ENCODE peak calls at places on chromosomes 16 and 17, in ten cellular contexts. One of them, this sample, is unnamed.

GRCh38 chr17:47280072-47280811 is 26.6 kb downstream of the ITGB3 start:
- DNase-seq in SK-N-SH: no peak
- DNase-seq in heart left ventricle: no peak
- DNase-seq in BJ: no peak
- DNase-seq in thoracic aorta: no peak
- DNase-seq in mesendoderm: no peak
- DNase-seq in H1: no peak
- DNase-seq in brain microvascular endothelial cell: peak; percentile 72
- DNase-seq in HepG2: no peak
- DNase-seq in GM23248: peak; percentile 50
- DNase-seq in this sample: no peak

GRCh38 chr17:10200645-10201044 is 2.2 kb upstream of the GAS7 start:
- DNase-seq in GM23248: no peak
- DNase-seq in heart left ventricle: no peak
- DNase-seq in HepG2: no peak
- DNase-seq in H1: no peak
- DNase-seq in thoracic aorta: no peak
- DNase-seq in mesendoderm: no peak
- DNase-seq in SK-N-SH: no peak
- DNase-seq in BJ: no peak
- DNase-seq in brain microvascular endothelial cell: no peak
- DNase-seq in this sample: no peak

GRCh38 chr16:3274490-3274889 is 8.8 kb upstream of the ZNF263 start:
- DNase-seq in H1: no peak
- DNase-seq in heart left ventricle: no peak
- DNase-seq in brain microvascular endothelial cell: no peak
- DNase-seq in mesendoderm: no peak
- DNase-seq in GM23248: no peak
- DNase-seq in HepG2: peak; percentile 91
- DNase-seq in thoracic aorta: no peak
- DNase-seq in BJ: no peak
- DNase-seq in SK-N-SH: no peak
- DNase-seq in this sample: no peak

GRCh38 chr16:16166085-16166484 is 57.2 kb downstream of the ABCC6 start:
- DNase-seq in GM23248: no peak
- DNase-seq in HepG2: no peak
- DNase-seq in mesendoderm: no peak
- DNase-seq in brain microvascular endothelial cell: no peak
- DNase-seq in H1: no peak
- DNase-seq in SK-N-SH: no peak
- DNase-seq in thoracic aorta: no peak
- DNase-seq in heart left ventricle: peak; percentile 3
- DNase-seq in BJ: no peak
- DNase-seq in this sample: no peak

GRCh38 chr17:42548070-42548837 is 4.5 kb upstream of the HSD17B1 start:
- DNase-seq in HepG2: no peak
- DNase-seq in BJ: no peak
- DNase-seq in H1: peak; percentile 82
- DNase-seq in brain microvascular endothelial cell: no peak
- DNase-seq in heart left ventricle: peak; percentile 78
- DNase-seq in GM23248: no peak
- DNase-seq in mesendoderm: peak; percentile 94
- DNase-seq in thoracic aorta: no peak
- DNase-seq in SK-N-SH: peak; percentile 22
- DNase-seq in this sample: peak; percentile 86

GRCh38 chr16:55370762-55371482 is 46.9 kb downstream of the IRX6 start:
- DNase-seq in HepG2: peak; percentile 7
- DNase-seq in thoracic aorta: peak; percentile 13
- DNase-seq in H1: peak; percentile 27
- DNase-seq in brain microvascular endothelial cell: peak; percentile 31
- DNase-seq in GM23248: peak; percentile 79
- DNase-seq in SK-N-SH: peak; percentile 71
- DNase-seq in heart left ventricle: peak; percentile 83
- DNase-seq in mesendoderm: peak; percentile 79
- DNase-seq in BJ: no peak
- DNase-seq in this sample: peak; percentile 1

GRCh38 chr17:6079155-6079554 is 9.0 kb downstream of the WSCD1 start:
- DNase-seq in BJ: no peak
- DNase-seq in HepG2: no peak
- DNase-seq in mesendoderm: no peak
- DNase-seq in SK-N-SH: no peak
- DNase-seq in H1: no peak
- DNase-seq in thoracic aorta: no peak
- DNase-seq in heart left ventricle: no peak
- DNase-seq in GM23248: no peak
- DNase-seq in brain microvascular endothelial cell: no peak
- DNase-seq in this sample: no peak

GRCh38 chr16:87790278-87791023 is 24.7 kb upstream of the KLHDC4 start:
- DNase-seq in thoracic aorta: no peak
- DNase-seq in brain microvascular endothelial cell: no peak
- DNase-seq in GM23248: no peak
- DNase-seq in BJ: no peak
- DNase-seq in heart left ventricle: no peak
- DNase-seq in SK-N-SH: peak; percentile 70
- DNase-seq in HepG2: no peak
- DNase-seq in H1: no peak
- DNase-seq in mesendoderm: no peak
- DNase-seq in this sample: peak; percentile 43

GRCh38 chr17:67244621-67245072 is 349 bp downstream of the HELZ start:
- DNase-seq in H1: no peak
- DNase-seq in mesendoderm: no peak
- DNase-seq in heart left ventricle: peak; percentile 67
- DNase-seq in thoracic aorta: no peak
- DNase-seq in HepG2: no peak
- DNase-seq in GM23248: no peak
- DNase-seq in brain microvascular endothelial cell: no peak
- DNase-seq in SK-N-SH: peak; percentile 83
- DNase-seq in BJ: no peak
- DNase-seq in this sample: peak; percentile 12

GRCh38 chr17:10001296-10001904 is 96.3 kb upstream of the RCVRN start:
- DNase-seq in HepG2: no peak
- DNase-seq in brain microvascular endothelial cell: no peak
- DNase-seq in heart left ventricle: no peak
- DNase-seq in GM23248: no peak
- DNase-seq in SK-N-SH: no peak
- DNase-seq in mesendoderm: no peak
- DNase-seq in BJ: no peak
- DNase-seq in H1: no peak
- DNase-seq in thoracic aorta: no peak
- DNase-seq in this sample: no peak

GRCh38 chr17:81508639-81509047 is 4.0 kb downstream of the ACTG1 start:
- DNase-seq in H1: no peak
- DNase-seq in brain microvascular endothelial cell: no peak
- DNase-seq in SK-N-SH: no peak
- DNase-seq in HepG2: peak; percentile 51
- DNase-seq in BJ: no peak
- DNase-seq in heart left ventricle: no peak
- DNase-seq in thoracic aorta: no peak
- DNase-seq in mesendoderm: peak; percentile 74
- DNase-seq in GM23248: peak; percentile 63
- DNase-seq in this sample: no peak

GRCh38 chr17:17109896-17110295 is 67.6 kb downstream of the MPRIP start:
- DNase-seq in thoracic aorta: no peak
- DNase-seq in SK-N-SH: no peak
- DNase-seq in heart left ventricle: no peak
- DNase-seq in HepG2: no peak
- DNase-seq in brain microvascular endothelial cell: no peak
- DNase-seq in GM23248: no peak
- DNase-seq in H1: no peak
- DNase-seq in mesendoderm: no peak
- DNase-seq in BJ: no peak
- DNase-seq in this sample: peak; percentile 94

GRCh38 chr16:1941924-1942809 is 832 bp downstream of the MSRB1 start:
- DNase-seq in H1: no peak
- DNase-seq in GM23248: peak; percentile 58
- DNase-seq in thoracic aorta: no peak
- DNase-seq in heart left ventricle: no peak
- DNase-seq in BJ: no peak
- DNase-seq in SK-N-SH: no peak
- DNase-seq in brain microvascular endothelial cell: no peak
- DNase-seq in HepG2: no peak
- DNase-seq in mesendoderm: no peak
- DNase-seq in this sample: peak; percentile 24

GRCh38 chr17:35969558-35970442 is 11.5 kb downstream of the CCL16 start:
- DNase-seq in brain microvascular endothelial cell: peak; percentile 79
- DNase-seq in SK-N-SH: peak; percentile 60
- DNase-seq in GM23248: peak; percentile 71
- DNase-seq in BJ: peak; percentile 10
- DNase-seq in heart left ventricle: no peak
- DNase-seq in thoracic aorta: peak; percentile 11
- DNase-seq in HepG2: peak; percentile 82
- DNase-seq in H1: peak; percentile 60
- DNase-seq in mesendoderm: peak; percentile 87
- DNase-seq in this sample: peak; percentile 86

GRCh38 chr17:4555863-4556646 is 871 bp upstream of the MYBBP1A start:
- DNase-seq in mesendoderm: peak; percentile 51
- DNase-seq in H1: no peak
- DNase-seq in GM23248: no peak
- DNase-seq in HepG2: no peak
- DNase-seq in BJ: no peak
- DNase-seq in thoracic aorta: no peak
- DNase-seq in brain microvascular endothelial cell: no peak
- DNase-seq in SK-N-SH: peak; percentile 64
- DNase-seq in heart left ventricle: no peak
- DNase-seq in this sample: no peak
- H3K36me3 ChIP-seq in mesendoderm: peaks cover 8% of the 10 kb centered on the region
- H3K36me3 ChIP-seq in H1: peaks cover 16% of the 10 kb centered on the region
- H3K36me3 ChIP-seq in GM23248: peaks cover 17% of the 10 kb centered on the region
- H3K36me3 ChIP-seq in HepG2: peaks cover 11% of the 10 kb centered on the region
- H3K36me3 ChIP-seq in BJ: peaks cover 15% of the 10 kb centered on the region
- H3K36me3 ChIP-seq in thoracic aorta: peaks cover 8% of the 10 kb centered on the region
- H3K36me3 ChIP-seq in brain microvascular endothelial cell: peaks cover 20% of the 10 kb centered on the region
- H3K36me3 ChIP-seq in SK-N-SH: peaks cover 10% of the 10 kb centered on the region
- H3K36me3 ChIP-seq in heart left ventricle: peaks cover 24% of the 10 kb centered on the region
- H3K36me3 ChIP-seq in this sample: peaks cover 4% of the 10 kb centered on the region

DNA sequence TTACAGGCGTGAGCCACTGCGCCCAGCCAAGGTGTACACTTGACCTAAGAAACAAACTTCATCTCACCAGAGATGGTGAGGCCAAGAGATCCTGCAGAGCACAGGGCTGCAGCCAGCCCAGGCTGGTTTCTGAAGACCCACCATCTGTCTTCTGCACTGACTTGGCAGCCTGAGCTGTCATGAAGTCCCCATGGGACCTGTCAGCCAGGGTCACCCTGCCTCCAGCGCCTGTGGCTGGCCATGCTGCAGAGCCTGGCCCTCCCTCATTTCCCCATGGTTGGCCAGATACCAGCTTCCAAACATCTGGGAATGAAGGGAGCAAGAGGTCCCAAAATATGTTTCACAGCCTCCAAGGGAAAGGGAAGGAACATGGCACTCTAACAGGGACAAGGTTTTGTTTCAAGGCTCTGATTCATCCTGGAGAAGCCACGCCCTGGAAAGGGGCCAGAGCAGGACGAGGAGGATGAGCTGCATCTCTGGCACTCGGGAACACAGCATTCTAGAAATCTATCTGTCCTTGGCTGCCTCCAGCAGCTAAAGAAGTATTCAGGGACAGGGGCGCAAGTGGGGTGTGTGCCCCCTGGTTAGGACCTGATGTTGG is 45.3 kb downstream of the DDX19A start:
- DNase-seq in mesendoderm: no peak
- DNase-seq in GM23248: peak; percentile 95
- DNase-seq in brain microvascular endothelial cell: peak; percentile 57
- DNase-seq in thoracic aorta: no peak
- DNase-seq in SK-N-SH: no peak
- DNase-seq in heart left ventricle: no peak
- DNase-seq in HepG2: no peak
- DNase-seq in H1: no peak
- DNase-seq in BJ: peak; percentile 46
- DNase-seq in this sample: no peak
- H3K36me3 ChIP-seq in mesendoderm: peaks cover 13% of the 10 kb centered on the region
- H3K36me3 ChIP-seq in GM23248: peaks cover 3% of the 10 kb centered on the region
- H3K36me3 ChIP-seq in brain microvascular endothelial cell: peaks cover 62% of the 10 kb centered on the region
- H3K36me3 ChIP-seq in thoracic aorta: peaks cover 17% of the 10 kb centered on the region
- H3K36me3 ChIP-seq in SK-N-SH: peaks cover 25% of the 10 kb centered on the region
- H3K36me3 ChIP-seq in heart left ventricle: peaks cover 24% of the 10 kb centered on the region
- H3K36me3 ChIP-seq in HepG2: peaks cover 16% of the 10 kb centered on the region
- H3K36me3 ChIP-seq in H1: peaks cover 2% of the 10 kb centered on the region
- H3K36me3 ChIP-seq in BJ: peaks cover 20% of the 10 kb centered on the region
- H3K36me3 ChIP-seq in this sample: peaks cover 2% of the 10 kb centered on the region

GRCh38 chr17:65046236-65046635 is 10.3 kb downstream of the GNA13 start:
- DNase-seq in mesendoderm: no peak
- DNase-seq in BJ: no peak
- DNase-seq in GM23248: no peak
- DNase-seq in SK-N-SH: no peak
- DNase-seq in H1: no peak
- DNase-seq in HepG2: no peak
- DNase-seq in heart left ventricle: no peak
- DNase-seq in brain microvascular endothelial cell: no peak
- DNase-seq in thoracic aorta: no peak
- DNase-seq in this sample: no peak
- H3K36me3 ChIP-seq in mesendoderm: no peaks in the 10 kb centered on the region
- H3K36me3 ChIP-seq in BJ: peaks cover 2% of the 10 kb centered on the region
- H3K36me3 ChIP-seq in GM23248: peaks cover 21% of the 10 kb centered on the region
- H3K36me3 ChIP-seq in SK-N-SH: peaks cover 76% of the 10 kb centered on the region
- H3K36me3 ChIP-seq in H1: no peaks in the 10 kb centered on the region
- H3K36me3 ChIP-seq in HepG2: peaks cover 11% of the 10 kb centered on the region
- H3K36me3 ChIP-seq in heart left ventricle: peaks cover 65% of the 10 kb centered on the region
- H3K36me3 ChIP-seq in brain microvascular endothelial cell: peaks cover 12% of the 10 kb centered on the region
- H3K36me3 ChIP-seq in thoracic aorta: no peaks in the 10 kb centered on the region
- H3K36me3 ChIP-seq in this sample: peaks cover 4% of the 10 kb centered on the region

GRCh38 chr16:68282064-68282452 is 17.7 kb downstream of the SLC7A6 start:
- DNase-seq in brain microvascular endothelial cell: no peak
- DNase-seq in thoracic aorta: no peak
- DNase-seq in mesendoderm: no peak
- DNase-seq in SK-N-SH: no peak
- DNase-seq in H1: no peak
- DNase-seq in GM23248: no peak
- DNase-seq in BJ: no peak
- DNase-seq in HepG2: no peak
- DNase-seq in heart left ventricle: no peak
- DNase-seq in this sample: no peak

GRCh38 chr16:68279726-68280125 is 15.4 kb downstream of the SLC7A6 start:
- DNase-seq in HepG2: no peak
- DNase-seq in SK-N-SH: no peak
- DNase-seq in BJ: no peak
- DNase-seq in mesendoderm: no peak
- DNase-seq in heart left ventricle: no peak
- DNase-seq in thoracic aorta: no peak
- DNase-seq in brain microvascular endothelial cell: no peak
- DNase-seq in H1: no peak
- DNase-seq in GM23248: no peak
- DNase-seq in this sample: no peak

GRCh38 chr16:68283346-68283745 is 19.0 kb downstream of the SLC7A6 start:
- DNase-seq in brain microvascular endothelial cell: no peak
- DNase-seq in HepG2: no peak
- DNase-seq in heart left ventricle: no peak
- DNase-seq in H1: no peak
- DNase-seq in thoracic aorta: no peak
- DNase-seq in BJ: no peak
- DNase-seq in SK-N-SH: no peak
- DNase-seq in mesendoderm: no peak
- DNase-seq in GM23248: no peak
- DNase-seq in this sample: no peak

GRCh38 chr16:68281368-68282063 is 17.2 kb downstream of the SLC7A6 start:
- DNase-seq in H1: no peak
- DNase-seq in SK-N-SH: no peak
- DNase-seq in brain microvascular endothelial cell: no peak
- DNase-seq in heart left ventricle: no peak
- DNase-seq in thoracic aorta: no peak
- DNase-seq in GM23248: no peak
- DNase-seq in BJ: no peak
- DNase-seq in mesendoderm: no peak
- DNase-seq in HepG2: peak; percentile 97
- DNase-seq in this sample: no peak

GRCh38 chr16:68280160-68280559 is 15.8 kb downstream of the SLC7A6 start:
- DNase-seq in H1: no peak
- DNase-seq in SK-N-SH: no peak
- DNase-seq in thoracic aorta: no peak
- DNase-seq in brain microvascular endothelial cell: no peak
- DNase-seq in heart left ventricle: no peak
- DNase-seq in mesendoderm: no peak
- DNase-seq in BJ: no peak
- DNase-seq in HepG2: no peak
- DNase-seq in GM23248: no peak
- DNase-seq in this sample: no peak
- H3K36me3 ChIP-seq in H1: no peaks in the 10 kb centered on the region
- H3K36me3 ChIP-seq in SK-N-SH: peaks cover 6% of the 10 kb centered on the region
- H3K36me3 ChIP-seq in thoracic aorta: peaks cover 5% of the 10 kb centered on the region
- H3K36me3 ChIP-seq in brain microvascular endothelial cell: peaks cover 32% of the 10 kb centered on the region
- H3K36me3 ChIP-seq in heart left ventricle: peaks cover 44% of the 10 kb centered on the region
- H3K36me3 ChIP-seq in mesendoderm: peaks cover 4% of the 10 kb centered on the region
- H3K36me3 ChIP-seq in BJ: peaks cover 2% of the 10 kb centered on the region
- H3K36me3 ChIP-seq in HepG2: peaks cover 4% of the 10 kb centered on the region
- H3K36me3 ChIP-seq in GM23248: peaks cover 24% of the 10 kb centered on the region
- H3K36me3 ChIP-seq in this sample: peaks cover 4% of the 10 kb centered on the region

This sample was measured in small intestine.